ENCODE peak calls at places on chromosome 9, in seven cellular contexts. H, F, A, P, M, D and S are unnamed samples.

GRCh38 chr9:133506653-133507038 is 18.1 kb downstream of the MYMK start:
- DNase-seq in H (peak), F (peak), A (peak), P (no peak), M (no peak), D (no peak), S (no peak)

GRCh38 chr9:108058137-108058779 is 568.7 kb upstream of the KLF4 start:
- DNase-seq in H (no peak), F (no peak), A (no peak), P (no peak), M (no peak), D (no peak), S (no peak)

GRCh38 chr9:113468716-113469448 is 5.4 kb downstream of the RGS3 start:
- DNase-seq in H (peak), F (no peak), A (no peak), P (no peak), M (no peak), D (no peak), S (no peak)

GRCh38 chr9:32955655-32956478 is 45.6 kb downstream of the APTX start:
- DNase-seq in H (no peak), F (peak), A (no peak), P (no peak), M (no peak), D (no peak), S (no peak)

GRCh38 chr9:125496313-125496838 is 210.6 kb downstream of the MAPKAP1 start:
- DNase-seq in H (no peak), F (no peak), A (no peak), P (no peak), M (no peak), D (no peak), S (no peak)

GRCh38 chr9:27519466-27520465 is 4.3 kb upstream of the IFNK start:
- DNase-seq in H (no peak), F (no peak), A (no peak), P (no peak), M (no peak), D (no peak), S (no peak)

GRCh38 chr9:5043381-5043780 is 58.3 kb downstream of the JAK2 start:
- DNase-seq in H (no peak), F (no peak), A (peak), P (no peak), M (no peak), D (peak), S (no peak)

GRCh38 chr9:117258201-117258866 is 156.5 kb downstream of the ASTN2 start:
- DNase-seq in H (no peak), F (no peak), A (no peak), P (no peak), M (no peak), D (no peak), S (no peak)

GRCh38 chr9:114500583-114501292 is 4.5 kb downstream of the WHRN start:
- DNase-seq in H (no peak), F (no peak), A (no peak), P (no peak), M (no peak), D (no peak), S (no peak)

GRCh38 chr9:82930116-82930515 is 132.8 kb downstream of the RASEF start:
- DNase-seq in H (no peak), F (no peak), A (no peak), P (no peak), M (no peak), D (no peak), S (no peak)

GRCh38 chr9:120571443-120572257 is 8.3 kb downstream of the CDK5RAP2 start:
- DNase-seq in H (peak), F (no peak), A (peak), P (peak), M (no peak), D (no peak), S (no peak)

GRCh38 chr9:132241840-132242620 is 80.2 kb downstream of the NTNG2 start:
- DNase-seq in H (no peak), F (peak), A (no peak), P (peak), M (no peak), D (no peak), S (peak)

GRCh38 chr9:137545123-137545522 is 5.1 kb downstream of the PNPLA7 start:
- DNase-seq in H (no peak), F (no peak), A (peak), P (no peak), M (no peak), D (no peak), S (no peak)

GRCh38 chr9:114271556-114272510 is 51.1 kb upstream of the ORM1 start:
- DNase-seq in H (peak), F (peak), A (peak), P (peak), M (peak), D (peak), S (peak)

GRCh38 chr9:129275626-129276247 is 97.7 kb upstream of the IER5L start:
- DNase-seq in H (no peak), F (peak), A (peak), P (peak), M (no peak), D (no peak), S (peak)

GRCh38 chr9:37575921-37576721 is at the start of gene FBXO10:
- DNase-seq in H (peak), F (peak), A (peak), P (peak), M (no peak), D (peak), S (peak)

GRCh38 chr9:31839273-31839672 is 545.2 kb upstream of the ACO1 start:
- DNase-seq in H (no peak), F (no peak), A (no peak), P (no peak), M (no peak), D (no peak), S (no peak)
- TF ChIP-seq CTCF in H (no peak), F (no peak), A (no peak), P (no peak), M (peak), D (no peak), S (peak)

GRCh38 chr9:128027166-128027539 is 40.0 kb downstream of the NAIF1 start:
- DNase-seq in H (no peak), F (no peak), A (no peak), P (no peak), M (no peak), D (peak), S (no peak)
- H3K4me3 ChIP-seq in H (no peak), F (no peak), A (no peak), P (no peak), M (no peak), D (no peak), S (no peak)

GRCh38 chr9:91852801-91853347 is 97.2 kb downstream of the ROR2 start:
- DNase-seq in H (peak), F (peak), A (no peak), P (no peak), M (no peak), D (no peak), S (no peak)
- H3K27ac ChIP-seq in H (no peak), F (no peak), A (no peak), P (no peak), M (no peak), D (no peak), S (no peak)

DNA sequence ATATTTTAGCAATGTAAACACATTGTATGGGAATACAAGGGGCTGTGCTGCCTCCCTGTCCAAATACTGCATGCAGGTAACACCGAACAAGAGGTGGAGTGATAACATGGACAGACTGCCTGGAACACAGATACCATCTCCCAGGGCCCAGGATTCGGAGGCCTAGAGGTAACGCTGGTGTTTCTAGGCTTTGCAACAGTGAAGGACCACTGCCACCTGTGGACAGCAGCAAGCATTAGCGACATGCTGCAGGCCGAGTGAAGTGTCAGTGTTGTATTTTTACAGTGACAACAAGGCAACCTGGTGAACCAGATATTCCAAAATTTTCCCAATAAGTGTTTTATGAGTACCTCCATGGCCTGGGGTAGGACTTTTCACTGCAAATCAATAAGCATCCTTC is 379.2 kb downstream of the DMRT2 start:
- DNase-seq in H (peak), F (no peak), A (no peak), P (no peak), M (no peak), D (no peak), S (peak)
- TF ChIP-seq CTCF in H (peak), F (peak), A (no peak), P (peak), M (no peak), D (no peak), S (peak)

GRCh38 chr9:110069326-110070248 is 138.4 kb downstream of the C9orf152 start:
- DNase-seq in H (peak), F (peak), A (peak), P (peak), M (no peak), D (peak), S (peak)

GRCh38 chr9:110068212-110068611 is 139.7 kb downstream of the C9orf152 start:
- DNase-seq in H (no peak), F (no peak), A (no peak), P (no peak), M (no peak), D (no peak), S (no peak)

GRCh38 chr9:110065527-110065926 is 142.4 kb downstream of the C9orf152 start:
- DNase-seq in H (no peak), F (no peak), A (peak), P (no peak), M (no peak), D (no peak), S (no peak)

GRCh38 chr9:110064721-110065252 is 143.2 kb downstream of the C9orf152 start:
- DNase-seq in H (peak), F (no peak), A (no peak), P (no peak), M (no peak), D (no peak), S (no peak)

DNA sequence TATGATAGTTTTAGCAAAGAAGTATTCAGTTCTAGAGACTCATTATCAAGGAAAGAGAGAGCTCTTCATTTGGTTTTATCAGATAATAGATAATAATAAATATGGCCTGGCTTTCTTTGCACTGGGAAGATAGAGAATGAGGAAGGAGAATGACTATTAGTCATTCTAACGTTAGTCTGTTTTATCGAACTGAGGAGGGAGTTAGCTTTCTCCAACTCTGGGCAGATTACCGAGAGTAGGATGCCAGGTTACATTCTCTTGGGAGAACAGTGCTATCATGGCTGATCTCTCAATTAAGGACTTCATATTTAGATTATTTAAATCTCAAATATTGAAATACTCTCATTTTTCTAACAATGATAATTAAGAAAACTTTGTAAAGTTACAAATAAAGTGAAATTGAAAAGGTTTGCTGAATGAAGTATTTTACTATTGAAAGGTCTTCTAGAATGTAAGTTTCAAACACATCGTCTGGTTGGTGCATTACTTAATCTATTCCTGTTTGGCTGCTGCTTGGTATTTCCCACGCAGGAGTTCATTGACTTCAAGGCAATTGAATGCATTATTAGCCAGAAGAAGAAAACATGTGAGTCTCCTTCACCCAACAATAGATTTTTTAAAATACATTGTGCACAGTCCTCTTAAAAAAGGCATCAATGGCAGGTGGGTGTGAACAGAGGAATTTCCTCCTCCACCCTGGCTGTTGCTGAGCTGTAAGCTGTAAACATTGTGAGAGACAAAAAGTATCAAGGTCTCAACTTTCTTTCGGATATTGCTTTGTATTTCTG is 140.8 kb downstream of the C9orf152 start:
- DNase-seq in H (no peak), F (no peak), A (no peak), P (no peak), M (no peak), D (peak), S (no peak)
- H3K4me3 ChIP-seq in H (no peak), F (no peak), A (no peak), P (no peak), M (no peak), D (no peak), S (no peak)

GRCh38 chr9:134552349-134552990 is 89.1 kb upstream of the COL5A1 start:
- DNase-seq in H (no peak), F (peak), A (no peak), P (peak), M (no peak), D (no peak), S (no peak)

GRCh38 chr9:134549336-134549735 is 92.3 kb upstream of the COL5A1 start:
- DNase-seq in H (no peak), F (peak), A (no peak), P (peak), M (no peak), D (no peak), S (no peak)

GRCh38 chr9:134551657-134552348 is 89.8 kb upstream of the COL5A1 start:
- DNase-seq in H (no peak), F (peak), A (peak), P (no peak), M (no peak), D (peak), S (no peak)

GRCh38 chr9:134551176-134551575 is 90.4 kb upstream of the COL5A1 start:
- DNase-seq in H (no peak), F (peak), A (no peak), P (no peak), M (no peak), D (no peak), S (no peak)

GRCh38 chr9:134550584-134550983 is 91.0 kb upstream of the COL5A1 start:
- DNase-seq in H (no peak), F (peak), A (no peak), P (no peak), M (no peak), D (no peak), S (peak)
- H3K27ac ChIP-seq in H (no peak), F (no peak), A (no peak), P (no peak), M (no peak), D (no peak), S (no peak)

GRCh38 chr9:99296375-99296951 is 74.4 kb downstream of the SEC61B start:
- DNase-seq in H (no peak), F (peak), A (no peak), P (peak), M (no peak), D (no peak), S (peak)

GRCh38 chr9:99298660-99299059 is 76.6 kb downstream of the SEC61B start:
- DNase-seq in H (no peak), F (no peak), A (no peak), P (no peak), M (no peak), D (no peak), S (no peak)

GRCh38 chr9:99300103-99300439 is 78.0 kb downstream of the SEC61B start:
- DNase-seq in H (no peak), F (no peak), A (no peak), P (no peak), M (no peak), D (no peak), S (no peak)

GRCh38 chr9:99300603-99301002 is 78.5 kb downstream of the SEC61B start:
- DNase-seq in H (no peak), F (no peak), A (no peak), P (no peak), M (no peak), D (no peak), S (no peak)

DNA sequence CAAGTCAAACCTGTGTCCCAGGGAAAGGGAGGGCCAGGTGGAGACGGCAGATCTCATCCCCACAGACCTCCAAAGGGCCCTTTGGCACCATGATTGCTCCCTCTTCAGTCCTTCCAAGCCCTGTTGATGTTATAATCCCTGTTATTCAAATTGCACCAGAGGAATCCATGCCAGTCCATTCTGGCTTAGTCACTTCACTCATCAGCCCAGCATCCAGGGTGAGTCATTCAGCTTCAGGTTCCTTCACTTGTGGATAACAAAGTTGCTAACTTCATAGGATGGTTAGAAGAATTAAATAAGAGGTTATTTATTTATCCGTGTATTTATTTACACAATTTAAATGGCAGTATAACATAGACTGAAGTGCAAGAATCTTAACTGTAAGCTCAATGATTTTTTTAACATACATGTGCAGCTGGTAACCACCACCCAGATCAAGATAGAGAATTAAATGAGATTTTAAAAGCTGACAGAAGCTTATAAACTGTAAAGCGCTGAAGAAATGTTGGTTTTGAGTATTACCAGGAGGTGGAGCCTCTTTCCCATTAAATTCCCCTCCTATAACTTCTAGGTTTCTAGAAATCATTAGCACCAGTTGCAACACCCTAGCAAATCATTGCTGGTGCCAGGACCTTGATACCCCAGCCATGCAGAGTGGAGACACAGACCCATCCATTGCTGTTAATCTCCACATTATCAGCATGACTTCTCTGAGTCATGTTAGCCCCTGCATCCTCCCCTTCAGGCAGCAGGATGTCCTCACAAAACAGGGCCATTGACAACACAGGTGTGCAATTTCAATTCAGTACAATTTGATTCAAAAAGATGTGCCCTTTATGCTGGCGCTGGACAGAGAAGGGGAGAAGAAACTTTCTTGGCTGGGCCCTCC is 77.4 kb downstream of the SEC61B start:
- DNase-seq in H (no peak), F (no peak), A (peak), P (no peak), M (no peak), D (peak), S (no peak)
- TF ChIP-seq CTCF in H (peak), F (peak), A (peak), P (peak), M (peak), D (no peak), S (peak)

DNA sequence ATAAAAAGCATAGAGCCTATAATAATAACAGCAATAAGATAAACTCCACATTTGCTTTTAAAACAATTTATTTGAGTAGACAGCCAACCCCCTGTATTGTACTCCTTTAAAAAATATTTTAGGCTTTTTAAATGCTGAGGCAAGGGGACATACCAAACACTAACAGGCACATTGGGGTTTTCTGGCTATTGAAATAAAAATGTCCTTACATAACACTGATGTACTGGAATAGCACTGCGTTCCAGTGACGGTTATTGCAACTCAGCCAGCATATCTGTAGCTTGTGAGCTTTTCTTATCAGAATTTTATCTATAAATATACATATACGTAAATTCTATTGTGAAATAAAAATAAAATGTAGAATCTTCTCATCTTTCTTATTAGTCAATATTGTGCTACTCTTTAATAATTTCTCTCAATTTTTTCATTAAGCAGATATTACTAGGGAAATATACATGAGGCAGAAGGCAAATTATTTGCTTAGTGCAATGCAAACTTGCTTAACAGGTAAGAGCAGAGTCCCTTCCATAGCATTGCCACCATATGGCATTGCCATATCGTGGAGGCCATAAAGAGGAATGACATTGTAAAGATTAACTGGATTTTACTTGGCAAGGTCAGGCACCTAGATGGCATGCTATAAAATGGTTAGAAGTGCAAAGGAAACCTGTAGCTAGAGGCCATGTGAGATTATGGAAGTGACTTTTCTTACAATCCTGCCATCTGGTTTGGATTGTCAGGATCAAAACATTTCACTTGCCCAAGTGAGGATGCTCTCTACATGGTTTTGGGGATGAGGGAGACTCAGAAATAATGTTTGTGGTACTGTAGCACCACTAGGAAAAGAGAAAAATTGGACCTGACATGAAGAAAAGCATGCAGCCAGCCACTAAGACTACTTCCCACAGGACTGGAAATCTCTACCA is 94.8 kb upstream of the CDKN2B start:
- DNase-seq in H (no peak), F (no peak), A (peak), P (no peak), M (no peak), D (no peak), S (no peak)
- H3K4me3 ChIP-seq in H (no peak), F (no peak), A (no peak), P (no peak), M (no peak), D (no peak), S (no peak)

GRCh38 chr9:95585824-95586223 is 69.1 kb upstream of the PTCH1 start:
- DNase-seq in H (no peak), F (peak), A (no peak), P (no peak), M (no peak), D (no peak), S (no peak)

GRCh38 chr9:95587071-95587964 is 70.5 kb upstream of the PTCH1 start:
- DNase-seq in H (no peak), F (peak), A (no peak), P (no peak), M (no peak), D (no peak), S (no peak)

GRCh38 chr9:95580812-95581761 is 64.3 kb upstream of the PTCH1 start:
- DNase-seq in H (no peak), F (peak), A (no peak), P (no peak), M (no peak), D (no peak), S (no peak)

GRCh38 chr9:95581900-95582299 is 65.1 kb upstream of the PTCH1 start:
- DNase-seq in H (no peak), F (no peak), A (no peak), P (no peak), M (no peak), D (no peak), S (no peak)

DNA sequence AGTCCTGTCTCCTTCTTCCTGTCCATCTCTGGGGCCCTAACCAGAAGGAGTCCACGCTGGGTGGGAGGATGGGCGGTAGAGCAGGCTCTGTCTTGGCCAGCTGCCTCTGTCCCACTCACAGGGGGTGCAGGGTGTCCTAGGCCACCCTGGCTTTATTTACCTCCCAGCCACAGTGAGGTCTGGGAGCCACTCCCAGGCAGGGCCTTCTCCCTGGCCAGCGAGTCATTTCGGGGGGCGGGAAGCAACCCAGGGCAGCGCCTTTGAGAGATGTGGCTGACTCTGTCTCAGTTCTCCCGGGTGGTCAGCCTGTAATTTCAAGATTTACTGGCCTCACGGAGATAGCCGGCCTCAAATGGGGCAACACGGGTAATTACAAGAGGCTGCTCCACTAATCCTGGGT is 67.4 kb upstream of the PTCH1 start:
- DNase-seq in H (no peak), F (peak), A (no peak), P (no peak), M (no peak), D (no peak), S (no peak)
- H3K27ac ChIP-seq in H (no peak), F (no peak), A (no peak), P (no peak), M (no peak), D (no peak), S (no peak)